ENCODE peak calls at places on chromosomes 1 and 21, in nine cellular contexts. J, A, O, G, T, R, U, N and P are unnamed samples. For H3K9me3 and H3K4me1, the result is how much of the 10 kb centered on the place peaks cover.

GRCh38 chr1:206909167-206909882 is 12.1 kb downstream of the IL24 start:
- DNase-seq in J (peak), A (no peak), O (peak), G (peak), T (no peak), R (peak), U (peak), N (peak), P (peak)

GRCh38 chr1:223143760-223144248 is 756 bp upstream of the TLR5 start:
- DNase-seq in J (peak), A (no peak), O (peak), G (no peak), T (peak), R (peak), U (no peak), N (peak), P (no peak)

GRCh38 chr21:26820473-26820872 is 24.7 kb downstream of the ADAMTS1 start:
- DNase-seq in J (no peak), A (no peak), O (no peak), G (no peak), T (no peak), R (no peak), U (no peak), N (no peak), P (no peak)

GRCh38 chr1:204736861-204737260 is 51.3 kb upstream of the LRRN2 start:
- DNase-seq in J (no peak), A (no peak), O (no peak), G (no peak), T (no peak), R (no peak), U (no peak), N (no peak), P (no peak)

GRCh38 chr1:119859647-119860046 is 36.7 kb downstream of the ADAM30 start:
- DNase-seq in J (no peak), A (peak), O (peak), G (no peak), T (no peak), R (no peak), U (peak), N (no peak), P (no peak)

GRCh38 chr1:72050551-72050950 is 231.8 kb downstream of the NEGR1 start:
- DNase-seq in J (no peak), A (no peak), O (no peak), G (no peak), T (no peak), R (no peak), U (no peak), N (no peak), P (no peak)

GRCh38 chr1:187842406-187843165 is 1013.8 kb downstream of the PLA2G4A start:
- DNase-seq in J (no peak), A (peak), O (no peak), G (no peak), T (no peak), R (no peak), U (peak), N (no peak), P (no peak)

GRCh38 chr1:223421025-223421424 is 27.8 kb downstream of the CCDC185 start:
- DNase-seq in J (no peak), A (no peak), O (no peak), G (no peak), T (no peak), R (no peak), U (no peak), N (no peak), P (no peak)

GRCh38 chr1:171869097-171869496 is 27.8 kb downstream of the DNM3 start:
- DNase-seq in J (no peak), A (no peak), O (no peak), G (no peak), T (no peak), R (no peak), U (no peak), N (no peak), P (no peak)

GRCh38 chr1:21325231-21325718 is 35.0 kb upstream of the ECE1 start:
- DNase-seq in J (no peak), A (no peak), O (no peak), G (no peak), T (no peak), R (no peak), U (peak), N (no peak), P (no peak)

GRCh38 chr1:211017066-211017691 is 116.8 kb downstream of the KCNH1 start:
- DNase-seq in J (no peak), A (no peak), O (no peak), G (no peak), T (no peak), R (no peak), U (no peak), N (no peak), P (no peak)

GRCh38 chr1:219329606-219330005 is 155.9 kb downstream of the LYPLAL1 start:
- DNase-seq in J (no peak), A (peak), O (no peak), G (no peak), T (no peak), R (no peak), U (peak), N (no peak), P (no peak)

GRCh38 chr1:161473363-161473762 is 31.9 kb upstream of the FCGR2A start:
- DNase-seq in J (no peak), A (peak), O (no peak), G (no peak), T (no peak), R (no peak), U (peak), N (no peak), P (no peak)

GRCh38 chr1:70587803-70588465 is 176.9 kb downstream of the CTH start:
- DNase-seq in J (no peak), A (no peak), O (no peak), G (no peak), T (no peak), R (no peak), U (no peak), N (no peak), P (no peak)

GRCh38 chr21:17462276-17462981 is 50.4 kb upstream of the CXADR start:
- DNase-seq in J (no peak), A (no peak), O (no peak), G (no peak), T (no peak), R (no peak), U (no peak), N (no peak), P (no peak)

GRCh38 chr1:1432951-1433803 is 2.3 kb upstream of the VWA1 start:
- DNase-seq in J (peak), A (no peak), O (peak), G (peak), T (no peak), R (no peak), U (no peak), N (peak), P (no peak)

GRCh38 chr1:53578358-53578757 is 119.2 kb downstream of the DMRTB1 start:
- DNase-seq in J (no peak), A (no peak), O (no peak), G (no peak), T (no peak), R (no peak), U (no peak), N (no peak), P (no peak)

GRCh38 chr1:185561629-185562028 is 172.6 kb upstream of the HMCN1 start:
- DNase-seq in J (no peak), A (no peak), O (no peak), G (no peak), T (no peak), R (peak), U (no peak), N (no peak), P (no peak)

GRCh38 chr1:234778215-234779159 is 168.5 kb upstream of the IRF2BP2 start:
- DNase-seq in J (peak), A (peak), O (peak), G (no peak), T (no peak), R (peak), U (no peak), N (no peak), P (peak)

GRCh38 chr1:206589206-206589605 is 23.1 kb downstream of the EIF2D start:
- DNase-seq in J (no peak), A (no peak), O (no peak), G (no peak), T (no peak), R (no peak), U (peak), N (peak), P (no peak)

GRCh38 chr1:152167835-152168534 is 9.0 kb upstream of the RPTN start:
- DNase-seq in J (no peak), A (no peak), O (no peak), G (no peak), T (no peak), R (no peak), U (peak), N (no peak), P (no peak)

GRCh38 chr1:165439287-165439686 is 5.6 kb downstream of the RXRG start:
- DNase-seq in J (peak), A (no peak), O (no peak), G (no peak), T (no peak), R (no peak), U (no peak), N (no peak), P (no peak)

GRCh38 chr1:246961939-246962373 is 30.2 kb upstream of the AHCTF1 start:
- DNase-seq in J (peak), A (no peak), O (no peak), G (no peak), T (no peak), R (no peak), U (peak), N (peak), P (no peak)

GRCh38 chr1:37032660-37033354 is 1.5 kb downstream of the GRIK3 start:
- DNase-seq in J (no peak), A (no peak), O (no peak), G (no peak), T (no peak), R (no peak), U (peak), N (no peak), P (no peak)

GRCh38 chr1:160404094-160404493 is 3.7 kb downstream of the VANGL2 start:
- DNase-seq in J (no peak), A (no peak), O (no peak), G (no peak), T (no peak), R (no peak), U (no peak), N (no peak), P (no peak)

GRCh38 chr1:182029002-182029378 is 32.5 kb downstream of the ZNF648 start:
- DNase-seq in J (no peak), A (no peak), O (no peak), G (no peak), T (no peak), R (no peak), U (no peak), N (no peak), P (no peak)

GRCh38 chr1:220879090-220879508 is at the start of gene HLX:
- DNase-seq in J (peak), A (peak), O (peak), G (no peak), T (no peak), R (no peak), U (peak), N (peak), P (peak)

GRCh38 chr1:94607398-94607797 is 65.8 kb upstream of the F3 start:
- DNase-seq in J (no peak), A (no peak), O (no peak), G (no peak), T (no peak), R (no peak), U (no peak), N (no peak), P (no peak)

GRCh38 chr1:231359113-231359512 is 21.0 kb downstream of the SPRTN start:
- DNase-seq in J (no peak), A (no peak), O (no peak), G (no peak), T (no peak), R (no peak), U (peak), N (no peak), P (no peak)

GRCh38 chr21:8993943-8994639 is 1527.3 kb upstream of the TPTE start:
- DNase-seq in J (no peak), A (no peak), O (no peak), G (no peak), T (no peak), R (no peak), U (no peak), N (no peak), P (no peak)
- H3K9me3 ChIP-seq in J (half or more), A (half or more), O (under half), G (under half), T (under half), R (under half), U (under half), N (under half), P (under half)

GRCh38 chr1:51518033-51518729 is 885 bp downstream of the EPS15 start:
- DNase-seq in J (peak), A (peak), O (peak), G (no peak), T (peak), R (peak), U (peak), N (peak), P (peak)

GRCh38 chr1:51519048-51519856 is at the start of gene EPS15:
- DNase-seq in J (peak), A (peak), O (peak), G (peak), T (no peak), R (peak), U (peak), N (peak), P (peak)

GRCh38 chr1:51517361-51518032 is 1.6 kb downstream of the EPS15 start:
- DNase-seq in J (no peak), A (peak), O (no peak), G (no peak), T (no peak), R (no peak), U (peak), N (no peak), P (no peak)

GRCh38 chr1:51519857-51520699 is 1.0 kb upstream of the EPS15 start:
- DNase-seq in J (no peak), A (no peak), O (peak), G (no peak), T (no peak), R (peak), U (peak), N (no peak), P (no peak)

DNA sequence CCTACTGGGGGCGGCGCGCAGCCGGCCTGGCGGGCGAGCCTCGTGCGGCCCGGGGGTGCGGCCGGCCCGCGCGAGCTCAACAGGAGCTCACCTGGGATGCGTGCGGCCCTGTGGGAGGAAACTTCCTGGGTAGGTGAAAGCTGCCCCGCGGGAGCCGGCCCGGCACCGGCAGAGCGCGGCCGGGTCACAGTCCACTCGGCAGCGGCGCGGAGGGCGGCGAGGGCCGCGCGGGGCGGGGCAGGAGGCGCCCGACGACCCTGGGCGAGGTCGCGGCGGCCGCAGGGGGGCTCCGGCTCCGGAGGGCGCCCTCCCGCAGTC is 377 bp downstream of the EPS15 start:
- DNase-seq in J (peak), A (no peak), O (no peak), G (no peak), T (no peak), R (no peak), U (peak), N (peak), P (peak)
- H3K4me3 ChIP-seq in J (peak), A (peak), O (peak), G (peak), T (peak), R (peak), U (peak), N (peak), P (peak)

DNA sequence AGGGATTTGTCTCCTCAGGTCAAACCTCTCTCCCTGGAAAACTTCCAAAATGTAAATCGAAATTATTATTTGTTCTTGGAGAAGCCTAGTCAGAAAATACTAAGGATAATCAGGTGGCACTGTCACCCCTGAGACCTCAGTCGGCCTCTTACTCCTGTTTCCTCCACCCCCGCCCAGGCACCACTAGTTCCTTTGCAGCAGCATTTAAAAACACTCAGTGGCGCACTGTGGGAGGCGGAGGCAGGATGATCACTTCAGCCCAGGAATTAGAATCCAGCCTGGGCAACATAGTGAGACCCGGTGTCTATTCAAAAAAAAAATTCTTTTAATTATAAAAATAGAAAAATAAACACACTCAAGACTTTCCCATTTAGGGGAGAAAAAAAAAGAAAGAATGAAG is 18.0 kb upstream of the IFNAR2 start:
- DNase-seq in J (no peak), A (no peak), O (no peak), G (no peak), T (no peak), R (no peak), U (no peak), N (no peak), P (no peak)
- H3K4me1 ChIP-seq in J (under half), A (under half), O (under half), G (under half), T (under half), R (under half), U (under half), N (under half), P (under half)

GRCh38 chr1:2848006-2848670 is 46.6 kb upstream of the TTC34 start:
- DNase-seq in J (peak), A (no peak), O (no peak), G (no peak), T (no peak), R (no peak), U (no peak), N (no peak), P (no peak)
- H3K9me3 ChIP-seq in J (under half), A (under half), O (under half), G (under half), T (under half), R (under half), U (under half), N (under half), P (under half)